ENCODE peak calls at places on chromosomes 3 and 15, in nine cellular contexts. B, P, Q, C, N, J, S, M and G are unnamed samples.

GRCh38 chr3:99927651-99928390 is 110.2 kb downstream of the CMSS1 start:
- DNase-seq in B (no peak), C (no peak), P (no peak), M (no peak), J (no peak), S (no peak), Q (no peak), N (no peak), G (no peak)

GRCh38 chr3:117144832-117145231 is 435.3 kb downstream of the TUSC7 start:
- DNase-seq in J (no peak), C (no peak), B (no peak), Q (no peak), P (no peak), M (no peak), N (no peak), S (no peak), G (no peak)

GRCh38 chr3:165390171-165390570 is 194.0 kb upstream of the SLITRK3 start:
- DNase-seq in B (no peak), C (no peak), S (no peak), Q (no peak), M (no peak), P (no peak), N (no peak), J (no peak), G (no peak)

GRCh38 chr15:35986072-35986666 is 440.2 kb upstream of the DPH6 start:
- DNase-seq in Q (no peak), M (no peak), S (no peak), C (peak; percentile 17), P (no peak), N (no peak), J (no peak), B (no peak), G (no peak)

GRCh38 chr15:57158589-57158988 is 217.7 kb upstream of the CGNL1 start:
- DNase-seq in N (no peak), B (peak; percentile 79), S (peak; percentile 34), P (no peak), Q (no peak), M (no peak), J (no peak), C (no peak), G (no peak)

GRCh38 chr15:31360843-31361763 is 34.5 kb downstream of the KLF13 start:
- DNase-seq in Q (peak; percentile 79), C (no peak), S (peak; percentile 67), N (no peak), P (peak; percentile 10), B (no peak), M (peak; percentile 92), J (peak; percentile 79), G (no peak)

GRCh38 chr3:110479676-110480075 is 591.9 kb upstream of the NECTIN3 start:
- DNase-seq in B (peak; percentile 62), Q (no peak), C (no peak), N (no peak), S (no peak), J (no peak), P (no peak), M (no peak), G (no peak)

GRCh38 chr15:59186501-59186900 is 20.1 kb upstream of the LDHAL6B start:
- DNase-seq in M (no peak), B (no peak), P (no peak), J (no peak), N (no peak), C (no peak), Q (no peak), S (no peak), G (no peak)